ENCODE peak calls at places on chromosomes 2 and 18, in six cellular contexts. One of them, this sample, is unnamed.

GRCh38 chr2:45283764-45284620 is 274.7 kb upstream of the SIX2 start:
- DNase-seq in Karpas-422: no peak
- DNase-seq in CD8-positive, alpha-beta T cell: no peak
- DNase-seq in A549: peak; percentile 30
- DNase-seq in SK-N-SH: no peak
- DNase-seq in upper lobe of right lung: no peak
- DNase-seq in this sample: no peak

GRCh38 chr2:227347117-227347516 is 22.1 kb downstream of the MFF start:
- DNase-seq in Karpas-422: no peak
- DNase-seq in CD8-positive, alpha-beta T cell: no peak
- DNase-seq in A549: no peak
- DNase-seq in SK-N-SH: no peak
- DNase-seq in upper lobe of right lung: no peak
- DNase-seq in this sample: no peak

GRCh38 chr2:20613342-20613916 is 37.5 kb downstream of the HS1BP3 start:
- DNase-seq in Karpas-422: no peak
- DNase-seq in CD8-positive, alpha-beta T cell: no peak
- DNase-seq in A549: no peak
- DNase-seq in SK-N-SH: peak; percentile 74
- DNase-seq in upper lobe of right lung: peak; percentile 38
- DNase-seq in this sample: no peak

GRCh38 chr2:72139871-72140620 is 7.6 kb downstream of the CYP26B1 start:
- DNase-seq in Karpas-422: no peak
- DNase-seq in CD8-positive, alpha-beta T cell: no peak
- DNase-seq in A549: no peak
- DNase-seq in SK-N-SH: peak; percentile 28
- DNase-seq in upper lobe of right lung: peak; percentile 60
- DNase-seq in this sample: no peak

GRCh38 chr2:148680462-148680861 is 35.9 kb downstream of the EPC2 start:
- DNase-seq in Karpas-422: no peak
- DNase-seq in CD8-positive, alpha-beta T cell: no peak
- DNase-seq in A549: no peak
- DNase-seq in SK-N-SH: no peak
- DNase-seq in upper lobe of right lung: no peak
- DNase-seq in this sample: no peak

GRCh38 chr18:76489081-76489480 is 6.0 kb downstream of the ZNF516 start:
- DNase-seq in Karpas-422: no peak
- DNase-seq in CD8-positive, alpha-beta T cell: no peak
- DNase-seq in A549: no peak
- DNase-seq in SK-N-SH: no peak
- DNase-seq in upper lobe of right lung: no peak
- DNase-seq in this sample: no peak

GRCh38 chr2:18268400-18268799 is 292.1 kb downstream of the RDH14 start:
- DNase-seq in Karpas-422: no peak
- DNase-seq in CD8-positive, alpha-beta T cell: no peak
- DNase-seq in A549: no peak
- DNase-seq in SK-N-SH: no peak
- DNase-seq in upper lobe of right lung: no peak
- DNase-seq in this sample: no peak

GRCh38 chr2:237941239-237941638 is 25.6 kb upstream of the UBE2F start:
- DNase-seq in Karpas-422: no peak
- DNase-seq in CD8-positive, alpha-beta T cell: no peak
- DNase-seq in A549: no peak
- DNase-seq in SK-N-SH: no peak
- DNase-seq in upper lobe of right lung: no peak
- DNase-seq in this sample: no peak

GRCh38 chr2:98459776-98460175 is 15.1 kb downstream of the INPP4A start:
- DNase-seq in Karpas-422: no peak
- DNase-seq in CD8-positive, alpha-beta T cell: no peak
- DNase-seq in A549: no peak
- DNase-seq in SK-N-SH: no peak
- DNase-seq in upper lobe of right lung: no peak
- DNase-seq in this sample: no peak

GRCh38 chr2:9201185-9201891 is 5.3 kb upstream of the ASAP2 start:
- DNase-seq in Karpas-422: no peak
- DNase-seq in CD8-positive, alpha-beta T cell: no peak
- DNase-seq in A549: no peak
- DNase-seq in SK-N-SH: no peak
- DNase-seq in upper lobe of right lung: no peak
- DNase-seq in this sample: no peak

GRCh38 chr18:67425724-67426123 is 90.8 kb downstream of the DSEL start:
- DNase-seq in Karpas-422: no peak
- DNase-seq in CD8-positive, alpha-beta T cell: no peak
- DNase-seq in A549: peak; percentile 2
- DNase-seq in SK-N-SH: no peak
- DNase-seq in upper lobe of right lung: no peak
- DNase-seq in this sample: no peak

GRCh38 chr2:147867050-147867449 is 22.2 kb downstream of the ACVR2A start:
- DNase-seq in Karpas-422: no peak
- DNase-seq in CD8-positive, alpha-beta T cell: no peak
- DNase-seq in A549: no peak
- DNase-seq in SK-N-SH: no peak
- DNase-seq in upper lobe of right lung: no peak
- DNase-seq in this sample: no peak

GRCh38 chr2:84807063-84807485 is 73.8 kb downstream of the TRABD2A start:
- DNase-seq in Karpas-422: no peak
- DNase-seq in CD8-positive, alpha-beta T cell: no peak
- DNase-seq in A549: peak; percentile 53
- DNase-seq in SK-N-SH: no peak
- DNase-seq in upper lobe of right lung: no peak
- DNase-seq in this sample: no peak

GRCh38 chr2:66481100-66481549 is 46.2 kb downstream of the MEIS1 start:
- DNase-seq in Karpas-422: no peak
- DNase-seq in CD8-positive, alpha-beta T cell: no peak
- DNase-seq in A549: no peak
- DNase-seq in SK-N-SH: no peak
- DNase-seq in upper lobe of right lung: no peak
- DNase-seq in this sample: no peak

GRCh38 chr2:189336276-189336975 is 104.8 kb upstream of the WDR75 start:
- DNase-seq in Karpas-422: no peak
- DNase-seq in CD8-positive, alpha-beta T cell: no peak
- DNase-seq in A549: no peak
- DNase-seq in SK-N-SH: no peak
- DNase-seq in upper lobe of right lung: no peak
- DNase-seq in this sample: no peak

GRCh38 chr2:196431957-196432356 is 207.6 kb upstream of the CCDC150 start:
- DNase-seq in Karpas-422: peak; percentile 67
- DNase-seq in CD8-positive, alpha-beta T cell: no peak
- DNase-seq in A549: peak; percentile 20
- DNase-seq in SK-N-SH: peak; percentile 29
- DNase-seq in upper lobe of right lung: no peak
- DNase-seq in this sample: no peak

GRCh38 chr2:128636802-128637147 is 318.1 kb upstream of the HS6ST1 start:
- DNase-seq in Karpas-422: no peak
- DNase-seq in CD8-positive, alpha-beta T cell: peak; percentile 6
- DNase-seq in A549: no peak
- DNase-seq in SK-N-SH: no peak
- DNase-seq in upper lobe of right lung: peak; percentile 31
- DNase-seq in this sample: no peak

GRCh38 chr2:170761572-170761971 is 8.6 kb upstream of the ERICH2 start:
- DNase-seq in Karpas-422: no peak
- DNase-seq in CD8-positive, alpha-beta T cell: no peak
- DNase-seq in A549: no peak
- DNase-seq in SK-N-SH: no peak
- DNase-seq in upper lobe of right lung: no peak
- DNase-seq in this sample: no peak

GRCh38 chr18:71020342-71021096 is 731.7 kb downstream of the SOCS6 start:
- DNase-seq in Karpas-422: no peak
- DNase-seq in CD8-positive, alpha-beta T cell: no peak
- DNase-seq in A549: no peak
- DNase-seq in SK-N-SH: no peak
- DNase-seq in upper lobe of right lung: no peak
- DNase-seq in this sample: no peak

GRCh38 chr2:117603569-117603968 is 210.9 kb upstream of the DDX18 start:
- DNase-seq in Karpas-422: no peak
- DNase-seq in CD8-positive, alpha-beta T cell: no peak
- DNase-seq in A549: no peak
- DNase-seq in SK-N-SH: no peak
- DNase-seq in upper lobe of right lung: no peak
- DNase-seq in this sample: no peak

GRCh38 chr2:207558106-207558505 is 28.3 kb downstream of the CREB1 start:
- DNase-seq in Karpas-422: no peak
- DNase-seq in CD8-positive, alpha-beta T cell: no peak
- DNase-seq in A549: no peak
- DNase-seq in SK-N-SH: no peak
- DNase-seq in upper lobe of right lung: no peak
- DNase-seq in this sample: no peak

GRCh38 chr2:106961328-106961727 is 75.4 kb upstream of the ST6GAL2 start:
- DNase-seq in Karpas-422: no peak
- DNase-seq in CD8-positive, alpha-beta T cell: no peak
- DNase-seq in A549: no peak
- DNase-seq in SK-N-SH: no peak
- DNase-seq in upper lobe of right lung: no peak
- DNase-seq in this sample: no peak

GRCh38 chr2:99797475-99797874 is 307.7 kb upstream of the REV1 start:
- DNase-seq in Karpas-422: no peak
- DNase-seq in CD8-positive, alpha-beta T cell: no peak
- DNase-seq in A549: no peak
- DNase-seq in SK-N-SH: no peak
- DNase-seq in upper lobe of right lung: no peak
- DNase-seq in this sample: no peak

DNA sequence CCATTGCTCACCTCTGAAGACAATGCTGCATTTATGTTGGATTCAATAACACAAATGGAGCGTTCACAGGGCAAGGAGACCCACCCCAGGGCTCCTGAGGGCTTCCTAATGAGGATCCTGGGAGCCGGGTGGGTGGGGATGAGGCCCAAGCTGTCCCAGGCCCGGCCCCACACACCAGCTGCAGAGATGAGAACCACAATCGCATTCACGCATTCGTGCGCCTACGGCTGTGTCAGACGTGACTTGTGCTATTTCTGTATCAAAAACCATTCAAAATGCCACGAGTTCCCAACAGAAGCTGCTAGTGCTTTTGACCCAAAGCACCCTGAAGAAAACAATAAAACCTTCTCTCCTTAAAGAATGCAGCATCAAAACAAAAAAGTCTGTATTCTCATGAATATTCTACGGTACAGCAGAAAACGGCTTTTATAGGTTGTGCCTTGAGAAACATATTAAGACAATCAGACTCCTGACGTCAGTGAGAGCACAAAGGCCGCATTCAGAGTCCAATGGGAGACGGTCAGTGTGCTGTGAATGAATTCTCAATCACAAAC is 205.4 kb downstream of the HDAC4 start:
- DNase-seq in Karpas-422: no peak
- DNase-seq in CD8-positive, alpha-beta T cell: no peak
- DNase-seq in A549: no peak
- DNase-seq in SK-N-SH: no peak
- DNase-seq in upper lobe of right lung: peak; percentile 43
- DNase-seq in this sample: no peak
- H3K27ac ChIP-seq in Karpas-422: no peak overlapping the region
- H3K27ac ChIP-seq in CD8-positive, alpha-beta T cell: no peak overlapping the region
- H3K27ac ChIP-seq in A549: no peak overlapping the region
- H3K27ac ChIP-seq in SK-N-SH: no peak overlapping the region
- H3K27ac ChIP-seq in upper lobe of right lung: no peak overlapping the region
- H3K27ac ChIP-seq in this sample: peak overlapping the region; percentile 85

GRCh38 chr2:216987176-216987809 is 127.4 kb upstream of the TNP1 start:
- DNase-seq in Karpas-422: no peak
- DNase-seq in CD8-positive, alpha-beta T cell: no peak
- DNase-seq in A549: no peak
- DNase-seq in SK-N-SH: no peak
- DNase-seq in upper lobe of right lung: no peak
- DNase-seq in this sample: no peak
- H3K27ac ChIP-seq in Karpas-422: no peak overlapping the region
- H3K27ac ChIP-seq in CD8-positive, alpha-beta T cell: no peak overlapping the region
- H3K27ac ChIP-seq in A549: no peak overlapping the region
- H3K27ac ChIP-seq in SK-N-SH: no peak overlapping the region
- H3K27ac ChIP-seq in upper lobe of right lung: no peak overlapping the region
- H3K27ac ChIP-seq in this sample: no peak overlapping the region

DNA sequence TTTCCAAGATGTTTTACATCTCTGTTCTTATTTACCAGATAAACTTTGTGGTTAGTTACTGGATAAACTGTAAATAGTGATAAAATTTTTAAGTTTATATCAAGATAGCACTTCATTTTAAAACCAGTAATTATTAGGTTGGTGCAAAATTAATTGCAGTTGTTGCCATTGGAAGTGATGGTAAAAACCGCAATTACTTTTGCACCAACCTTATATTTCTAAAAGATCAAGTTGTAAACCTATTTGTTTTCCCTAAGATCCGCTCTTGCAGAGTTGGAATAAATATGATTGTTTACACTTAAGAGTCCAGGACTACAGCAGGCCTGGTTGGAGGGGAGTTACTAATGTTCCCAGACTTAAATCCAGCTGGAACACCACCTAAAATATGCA is 479 bp upstream of the AOX1 start:
- DNase-seq in Karpas-422: no peak
- DNase-seq in CD8-positive, alpha-beta T cell: no peak
- DNase-seq in A549: no peak
- DNase-seq in SK-N-SH: no peak
- DNase-seq in upper lobe of right lung: no peak
- DNase-seq in this sample: no peak
- H3K27ac ChIP-seq in Karpas-422: no peak overlapping the region
- H3K27ac ChIP-seq in CD8-positive, alpha-beta T cell: no peak overlapping the region
- H3K27ac ChIP-seq in A549: no peak overlapping the region
- H3K27ac ChIP-seq in SK-N-SH: no peak overlapping the region
- H3K27ac ChIP-seq in upper lobe of right lung: no peak overlapping the region
- H3K27ac ChIP-seq in this sample: no peak overlapping the region

GRCh38 chr2:102143450-102143985 is 972 bp downstream of the IL1R1 start:
- DNase-seq in Karpas-422: no peak
- DNase-seq in CD8-positive, alpha-beta T cell: no peak
- DNase-seq in A549: no peak
- DNase-seq in SK-N-SH: no peak
- DNase-seq in upper lobe of right lung: peak; percentile 70
- DNase-seq in this sample: no peak
- H3K27ac ChIP-seq in Karpas-422: no peak overlapping the region
- H3K27ac ChIP-seq in CD8-positive, alpha-beta T cell: no peak overlapping the region
- H3K27ac ChIP-seq in A549: peak overlapping the region; percentile 97
- H3K27ac ChIP-seq in SK-N-SH: peak overlapping the region; percentile 55
- H3K27ac ChIP-seq in upper lobe of right lung: peak overlapping the region; percentile 98
- H3K27ac ChIP-seq in this sample: no peak overlapping the region

DNA sequence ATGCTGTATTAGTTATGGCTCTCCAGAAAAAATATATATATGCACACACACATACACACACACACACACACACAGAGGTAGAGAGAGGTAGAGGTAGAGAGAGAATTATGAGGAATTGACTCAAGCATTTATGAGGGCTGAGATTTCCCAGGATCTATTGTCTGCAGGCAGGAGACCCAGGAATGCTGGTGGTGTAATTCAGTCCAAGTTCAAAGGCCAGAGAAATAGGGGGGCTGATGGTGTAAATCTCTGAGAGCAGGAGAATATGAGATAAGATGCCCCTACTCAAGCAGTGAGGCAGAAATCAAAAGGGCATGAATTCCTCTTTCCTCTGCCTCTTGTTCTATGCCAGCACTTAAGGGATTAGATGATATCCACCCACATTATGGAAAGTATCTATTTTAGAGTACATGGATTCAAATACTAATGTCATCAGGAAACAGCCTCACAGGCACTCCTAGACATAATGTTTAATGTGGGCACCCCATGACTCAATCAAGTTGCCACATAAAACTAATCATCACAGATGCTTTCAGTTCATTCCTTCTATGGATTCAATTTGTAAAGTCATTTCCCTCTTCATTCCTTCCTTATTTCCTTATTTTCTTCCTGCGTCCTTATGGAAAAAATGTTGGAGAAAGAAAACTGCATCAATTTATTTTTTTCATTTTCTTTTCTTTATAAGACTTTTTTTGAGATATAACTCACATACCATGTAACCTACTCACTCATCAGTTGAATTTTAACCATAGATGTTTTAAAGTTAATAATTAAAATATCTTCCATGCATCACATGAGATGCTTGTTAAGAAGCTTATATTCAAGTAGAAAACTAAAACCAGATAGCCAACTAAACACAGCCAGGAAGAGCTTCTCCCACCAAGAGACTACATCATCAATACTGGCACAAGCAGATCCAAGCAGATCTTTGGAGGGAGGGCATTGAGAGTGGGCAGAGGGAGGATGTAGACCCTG is 406.2 kb downstream of the MBD2 start:
- DNase-seq in Karpas-422: no peak
- DNase-seq in CD8-positive, alpha-beta T cell: no peak
- DNase-seq in A549: no peak
- DNase-seq in SK-N-SH: no peak
- DNase-seq in upper lobe of right lung: no peak
- DNase-seq in this sample: no peak
- H3K27ac ChIP-seq in Karpas-422: no peak overlapping the region
- H3K27ac ChIP-seq in CD8-positive, alpha-beta T cell: no peak overlapping the region
- H3K27ac ChIP-seq in A549: peak overlapping the region; percentile 74
- H3K27ac ChIP-seq in SK-N-SH: no peak overlapping the region
- H3K27ac ChIP-seq in upper lobe of right lung: no peak overlapping the region
- H3K27ac ChIP-seq in this sample: no peak overlapping the region

This sample was measured in caudate nucleus.